ENCODE peak calls at places on chromosomes 1 and 21, in seven cellular contexts. One of them, this sample, is unnamed.

GRCh38 chr1:151196292-151196800 is 2.0 kb upstream of the PIP5K1A start:
- DNase-seq in A549: peak; percentile 69
- DNase-seq in GM12864: peak; percentile 50
- DNase-seq in thoracic aorta: no peak
- DNase-seq in tibial artery: peak; percentile 76
- DNase-seq in cardiac muscle cell: peak; percentile 75
- DNase-seq in hepatocyte: peak; percentile 86
- DNase-seq in this sample: peak; percentile 93

GRCh38 chr1:166703726-166704220 is 135.5 kb upstream of the POGK start:
- DNase-seq in A549: no peak
- DNase-seq in GM12864: no peak
- DNase-seq in thoracic aorta: no peak
- DNase-seq in tibial artery: no peak
- DNase-seq in cardiac muscle cell: no peak
- DNase-seq in hepatocyte: no peak
- DNase-seq in this sample: no peak

GRCh38 chr1:36703526-36704208 is 221.0 kb upstream of the CSF3R start:
- DNase-seq in A549: peak; percentile 75
- DNase-seq in GM12864: peak; percentile 12
- DNase-seq in thoracic aorta: no peak
- DNase-seq in tibial artery: peak; percentile 49
- DNase-seq in cardiac muscle cell: peak; percentile 87
- DNase-seq in hepatocyte: peak; percentile 91
- DNase-seq in this sample: peak; percentile 70

GRCh38 chr21:46610018-46610701 is 5.3 kb upstream of the S100B start:
- DNase-seq in A549: no peak
- DNase-seq in GM12864: no peak
- DNase-seq in thoracic aorta: no peak
- DNase-seq in tibial artery: no peak
- DNase-seq in cardiac muscle cell: no peak
- DNase-seq in hepatocyte: no peak
- DNase-seq in this sample: peak; percentile 19

GRCh38 chr1:15723631-15724246 is 12.3 kb upstream of the SLC25A34 start:
- DNase-seq in A549: no peak
- DNase-seq in GM12864: no peak
- DNase-seq in thoracic aorta: no peak
- DNase-seq in tibial artery: no peak
- DNase-seq in cardiac muscle cell: no peak
- DNase-seq in hepatocyte: no peak
- DNase-seq in this sample: no peak

GRCh38 chr1:180616441-180616840 is 15.4 kb upstream of the XPR1 start:
- DNase-seq in A549: no peak
- DNase-seq in GM12864: no peak
- DNase-seq in thoracic aorta: no peak
- DNase-seq in tibial artery: no peak
- DNase-seq in cardiac muscle cell: no peak
- DNase-seq in hepatocyte: no peak
- DNase-seq in this sample: peak; percentile 37

GRCh38 chr1:17112496-17113236 is 6.6 kb downstream of the PADI2 start:
- DNase-seq in A549: no peak
- DNase-seq in GM12864: no peak
- DNase-seq in thoracic aorta: no peak
- DNase-seq in tibial artery: no peak
- DNase-seq in cardiac muscle cell: no peak
- DNase-seq in hepatocyte: no peak
- DNase-seq in this sample: no peak

GRCh38 chr1:19477284-19478240 is 7.8 kb downstream of the CAPZB start:
- DNase-seq in A549: no peak
- DNase-seq in GM12864: peak; percentile 57
- DNase-seq in thoracic aorta: no peak
- DNase-seq in tibial artery: no peak
- DNase-seq in cardiac muscle cell: no peak
- DNase-seq in hepatocyte: no peak
- DNase-seq in this sample: no peak

GRCh38 chr1:94044290-94044790 is 76.6 kb downstream of the ABCA4 start:
- DNase-seq in A549: no peak
- DNase-seq in GM12864: no peak
- DNase-seq in thoracic aorta: no peak
- DNase-seq in tibial artery: peak; percentile 46
- DNase-seq in cardiac muscle cell: no peak
- DNase-seq in hepatocyte: no peak
- DNase-seq in this sample: peak; percentile 42

GRCh38 chr1:244231572-244232315 is 180.7 kb downstream of the ZBTB18 start:
- DNase-seq in A549: no peak
- DNase-seq in GM12864: no peak
- DNase-seq in thoracic aorta: no peak
- DNase-seq in tibial artery: no peak
- DNase-seq in cardiac muscle cell: no peak
- DNase-seq in hepatocyte: no peak
- DNase-seq in this sample: peak; percentile 21

GRCh38 chr1:42211224-42211623 is 46.7 kb upstream of the GUCA2A start:
- DNase-seq in A549: no peak
- DNase-seq in GM12864: no peak
- DNase-seq in thoracic aorta: no peak
- DNase-seq in tibial artery: no peak
- DNase-seq in cardiac muscle cell: no peak
- DNase-seq in hepatocyte: no peak
- DNase-seq in this sample: peak; percentile 65

GRCh38 chr1:190436615-190437014 is 41.0 kb downstream of the BRINP3 start:
- DNase-seq in A549: peak; percentile 17
- DNase-seq in GM12864: no peak
- DNase-seq in thoracic aorta: no peak
- DNase-seq in tibial artery: no peak
- DNase-seq in cardiac muscle cell: no peak
- DNase-seq in hepatocyte: no peak
- DNase-seq in this sample: peak; percentile 16

GRCh38 chr1:235998812-235999211 is 66.1 kb downstream of the NID1 start:
- DNase-seq in A549: no peak
- DNase-seq in GM12864: peak; percentile 74
- DNase-seq in thoracic aorta: no peak
- DNase-seq in tibial artery: no peak
- DNase-seq in cardiac muscle cell: no peak
- DNase-seq in hepatocyte: no peak
- DNase-seq in this sample: peak; percentile 50

GRCh38 chr1:28755701-28756100 is 19.0 kb downstream of the YTHDF2 start:
- DNase-seq in A549: no peak
- DNase-seq in GM12864: no peak
- DNase-seq in thoracic aorta: no peak
- DNase-seq in tibial artery: no peak
- DNase-seq in cardiac muscle cell: no peak
- DNase-seq in hepatocyte: no peak
- DNase-seq in this sample: no peak

GRCh38 chr21:36419996-36420395 is 34.8 kb downstream of the CHAF1B start:
- DNase-seq in A549: peak; percentile 84
- DNase-seq in GM12864: peak; percentile 55
- DNase-seq in thoracic aorta: peak; percentile 52
- DNase-seq in tibial artery: peak; percentile 80
- DNase-seq in cardiac muscle cell: peak; percentile 89
- DNase-seq in hepatocyte: peak; percentile 92
- DNase-seq in this sample: peak; percentile 95

GRCh38 chr1:160251687-160252526 is 10.4 kb downstream of the DCAF8 start:
- DNase-seq in A549: peak; percentile 73
- DNase-seq in GM12864: peak; percentile 45
- DNase-seq in thoracic aorta: peak; percentile 21
- DNase-seq in tibial artery: peak; percentile 67
- DNase-seq in cardiac muscle cell: peak; percentile 85
- DNase-seq in hepatocyte: peak; percentile 87
- DNase-seq in this sample: peak; percentile 81

GRCh38 chr1:119159096-119159495 is 18.6 kb upstream of the WARS2 start:
- DNase-seq in A549: no peak
- DNase-seq in GM12864: no peak
- DNase-seq in thoracic aorta: no peak
- DNase-seq in tibial artery: no peak
- DNase-seq in cardiac muscle cell: no peak
- DNase-seq in hepatocyte: no peak
- DNase-seq in this sample: peak; percentile 80

GRCh38 chr21:44962481-44962966 is 22.7 kb downstream of the SLX9 start:
- DNase-seq in A549: no peak
- DNase-seq in GM12864: no peak
- DNase-seq in thoracic aorta: peak; percentile 53
- DNase-seq in tibial artery: no peak
- DNase-seq in cardiac muscle cell: peak; percentile 74
- DNase-seq in hepatocyte: peak; percentile 64
- DNase-seq in this sample: peak; percentile 98

GRCh38 chr21:26236281-26236680 is 65.7 kb upstream of the APP start:
- DNase-seq in A549: no peak
- DNase-seq in GM12864: no peak
- DNase-seq in thoracic aorta: no peak
- DNase-seq in tibial artery: no peak
- DNase-seq in cardiac muscle cell: no peak
- DNase-seq in hepatocyte: no peak
- DNase-seq in this sample: no peak

GRCh38 chr1:204188959-204189639 is 7.2 kb downstream of the KISS1 start:
- DNase-seq in A549: no peak
- DNase-seq in GM12864: no peak
- DNase-seq in thoracic aorta: no peak
- DNase-seq in tibial artery: no peak
- DNase-seq in cardiac muscle cell: no peak
- DNase-seq in hepatocyte: no peak
- DNase-seq in this sample: no peak

GRCh38 chr1:223308141-223308540 is 55.8 kb downstream of the SUSD4 start:
- DNase-seq in A549: no peak
- DNase-seq in GM12864: no peak
- DNase-seq in thoracic aorta: no peak
- DNase-seq in tibial artery: no peak
- DNase-seq in cardiac muscle cell: no peak
- DNase-seq in hepatocyte: no peak
- DNase-seq in this sample: no peak

GRCh38 chr1:8989821-8990220 is 36.4 kb downstream of the SLC2A7 start:
- DNase-seq in A549: no peak
- DNase-seq in GM12864: no peak
- DNase-seq in thoracic aorta: no peak
- DNase-seq in tibial artery: no peak
- DNase-seq in cardiac muscle cell: no peak
- DNase-seq in hepatocyte: no peak
- DNase-seq in this sample: no peak

GRCh38 chr1:118862755-118863154 is 125.4 kb downstream of the TBX15 start:
- DNase-seq in A549: no peak
- DNase-seq in GM12864: no peak
- DNase-seq in thoracic aorta: no peak
- DNase-seq in tibial artery: no peak
- DNase-seq in cardiac muscle cell: no peak
- DNase-seq in hepatocyte: no peak
- DNase-seq in this sample: no peak

GRCh38 chr1:63686696-63687095 is 87.1 kb upstream of the ROR1 start:
- DNase-seq in A549: no peak
- DNase-seq in GM12864: no peak
- DNase-seq in thoracic aorta: no peak
- DNase-seq in tibial artery: no peak
- DNase-seq in cardiac muscle cell: no peak
- DNase-seq in hepatocyte: no peak
- DNase-seq in this sample: no peak

GRCh38 chr1:222794656-222795474 is 20.0 kb upstream of the DISP1 start:
- DNase-seq in A549: no peak
- DNase-seq in GM12864: no peak
- DNase-seq in thoracic aorta: no peak
- DNase-seq in tibial artery: no peak
- DNase-seq in cardiac muscle cell: no peak
- DNase-seq in hepatocyte: no peak
- DNase-seq in this sample: no peak

GRCh38 chr1:234875953-234876814 is 252.5 kb downstream of the TOMM20 start:
- DNase-seq in A549: no peak
- DNase-seq in GM12864: no peak
- DNase-seq in thoracic aorta: no peak
- DNase-seq in tibial artery: peak; percentile 38
- DNase-seq in cardiac muscle cell: peak; percentile 76
- DNase-seq in hepatocyte: peak; percentile 85
- DNase-seq in this sample: peak; percentile 34

DNA sequence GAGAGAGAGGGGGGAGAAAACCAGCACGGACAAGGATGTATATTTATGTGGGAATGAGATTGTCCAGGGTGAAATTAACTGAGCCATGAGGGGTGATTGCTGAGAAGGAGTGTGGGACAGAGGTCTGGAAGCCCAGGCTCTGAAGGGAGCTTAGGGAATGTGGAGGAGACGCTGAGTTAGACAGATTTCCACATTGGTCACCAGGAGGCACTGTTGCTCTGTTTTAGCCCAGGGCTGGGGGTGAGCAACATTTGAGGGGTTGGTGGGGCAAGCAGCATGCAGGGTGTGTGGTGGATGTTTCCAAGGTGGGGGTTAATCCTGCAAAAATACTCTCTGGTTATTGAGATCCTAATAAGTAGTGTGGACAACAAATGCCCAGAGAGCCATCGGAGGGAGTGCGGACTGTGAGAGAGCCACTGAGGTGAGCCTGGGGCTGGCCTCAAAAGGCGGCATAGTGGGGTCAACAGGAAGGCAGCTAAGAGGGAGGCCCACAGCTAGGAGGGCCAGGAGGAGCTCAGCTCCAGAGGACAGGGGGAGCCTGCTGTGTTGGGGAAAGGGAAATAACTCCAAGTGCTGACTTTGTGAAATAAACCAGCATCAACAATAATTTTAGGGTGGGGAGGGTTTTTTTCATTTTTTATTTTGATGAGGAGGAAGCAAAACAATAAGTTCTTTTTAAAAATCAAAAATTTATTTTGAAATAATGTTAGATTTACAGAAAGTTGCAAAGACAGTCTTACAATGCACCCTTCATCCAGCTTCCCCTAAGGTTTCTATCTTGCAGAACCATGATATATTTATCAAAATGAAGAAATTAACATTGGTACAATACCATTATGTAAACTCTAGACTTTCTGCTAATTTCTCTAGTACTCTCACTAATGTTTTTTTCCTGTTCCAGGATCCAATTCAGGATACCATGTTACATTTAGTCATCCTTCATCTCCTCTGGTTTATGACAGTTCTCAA is 82.8 kb upstream of the CD34 start:
- DNase-seq in A549: no peak
- DNase-seq in GM12864: peak; percentile 2
- DNase-seq in thoracic aorta: no peak
- DNase-seq in tibial artery: no peak
- DNase-seq in cardiac muscle cell: peak; percentile 25
- DNase-seq in hepatocyte: no peak
- DNase-seq in this sample: peak; percentile 22
- TF ChIP-seq CTCF in A549: peak; percentile 19
- TF ChIP-seq CTCF in GM12864: peak; percentile 55
- TF ChIP-seq CTCF in thoracic aorta: no peak
- TF ChIP-seq CTCF in tibial artery: no peak
- TF ChIP-seq CTCF in cardiac muscle cell: peak; percentile 48
- TF ChIP-seq CTCF in hepatocyte: peak; percentile 20
- TF ChIP-seq CTCF in this sample: peak; percentile 49

GRCh38 chr1:65266501-65266900 is 42.8 kb upstream of the DNAJC6 start:
- DNase-seq in A549: no peak
- DNase-seq in GM12864: no peak
- DNase-seq in thoracic aorta: no peak
- DNase-seq in tibial artery: no peak
- DNase-seq in cardiac muscle cell: no peak
- DNase-seq in hepatocyte: no peak
- DNase-seq in this sample: no peak
- H3K4me3 ChIP-seq in A549: no peak overlapping the region
- H3K4me3 ChIP-seq in GM12864: no peak overlapping the region
- H3K4me3 ChIP-seq in thoracic aorta: peak overlapping the region; percentile 74
- H3K4me3 ChIP-seq in tibial artery: no peak overlapping the region
- H3K4me3 ChIP-seq in cardiac muscle cell: no peak overlapping the region
- H3K4me3 ChIP-seq in hepatocyte: no peak overlapping the region
- H3K4me3 ChIP-seq in this sample: no peak overlapping the region

GRCh38 chr1:1788646-1789431 is 10.6 kb upstream of the NADK start:
- DNase-seq in A549: peak; percentile 28
- DNase-seq in GM12864: no peak
- DNase-seq in thoracic aorta: no peak
- DNase-seq in tibial artery: no peak
- DNase-seq in cardiac muscle cell: peak; percentile 40
- DNase-seq in hepatocyte: peak; percentile 32
- DNase-seq in this sample: peak; percentile 58
- TF ChIP-seq CTCF in A549: no peak
- TF ChIP-seq CTCF in GM12864: peak; percentile 46
- TF ChIP-seq CTCF in thoracic aorta: no peak
- TF ChIP-seq CTCF in tibial artery: no peak
- TF ChIP-seq CTCF in cardiac muscle cell: peak; percentile 44
- TF ChIP-seq CTCF in hepatocyte: peak; percentile 41
- TF ChIP-seq CTCF in this sample: peak; percentile 26

GRCh38 chr1:175072131-175072941 is 4.7 kb downstream of the TNN start:
- DNase-seq in A549: no peak
- DNase-seq in GM12864: peak; percentile 10
- DNase-seq in thoracic aorta: no peak
- DNase-seq in tibial artery: peak; percentile 25
- DNase-seq in cardiac muscle cell: peak; percentile 9
- DNase-seq in hepatocyte: peak; percentile 73
- DNase-seq in this sample: peak; percentile 59
- H3K4me3 ChIP-seq in A549: no peak overlapping the region
- H3K4me3 ChIP-seq in GM12864: no peak overlapping the region
- H3K4me3 ChIP-seq in thoracic aorta: peak overlapping the region; percentile 46
- H3K4me3 ChIP-seq in tibial artery: no peak overlapping the region
- H3K4me3 ChIP-seq in cardiac muscle cell: no peak overlapping the region
- H3K4me3 ChIP-seq in hepatocyte: no peak overlapping the region
- H3K4me3 ChIP-seq in this sample: no peak overlapping the region

This sample was measured in cardiac fibroblast.